ENCODE peak calls at places on chromosomes 1 and 21, in seven cellular contexts. One of them, this sample, is unnamed.

GRCh38 chr1:161827786-161828185 is 61.7 kb downstream of the ATF6 start:
- DNase-seq in posterior cingulate gyrus: no peak
- DNase-seq in NCI-H1105 treated with DMSO at 0.1 percent for 48 hours: no peak
- DNase-seq in HFFc6: peak
- DNase-seq in T-helper 9 cell: no peak
- DNase-seq in NCI-H524: no peak
- DNase-seq in psoas muscle: no peak
- DNase-seq in this sample: no peak

GRCh38 chr1:107358611-107359342 is 217.9 kb downstream of the NTNG1 start:
- DNase-seq in NCI-H524: peak
- DNase-seq in NCI-H1105 treated with DMSO at 0.1 percent for 48 hours: no peak
- DNase-seq in HFFc6: no peak
- DNase-seq in posterior cingulate gyrus: no peak
- DNase-seq in T-helper 9 cell: no peak
- DNase-seq in psoas muscle: no peak
- DNase-seq in this sample: peak

GRCh38 chr1:212514056-212514614 is 81.4 kb downstream of the NENF start:
- DNase-seq in posterior cingulate gyrus: peak
- DNase-seq in HFFc6: no peak
- DNase-seq in NCI-H524: peak
- DNase-seq in NCI-H1105 treated with DMSO at 0.1 percent for 48 hours: no peak
- DNase-seq in psoas muscle: peak
- DNase-seq in T-helper 9 cell: no peak
- DNase-seq in this sample: no peak

GRCh38 chr1:62688687-62689085 is 500 bp upstream of the DOCK7 start:
- DNase-seq in posterior cingulate gyrus: no peak
- DNase-seq in NCI-H524: peak
- DNase-seq in NCI-H1105 treated with DMSO at 0.1 percent for 48 hours: no peak
- DNase-seq in T-helper 9 cell: no peak
- DNase-seq in HFFc6: peak
- DNase-seq in psoas muscle: no peak
- DNase-seq in this sample: peak

GRCh38 chr21:43864806-43865470 is at the start of gene AGPAT3:
- DNase-seq in NCI-H1105 treated with DMSO at 0.1 percent for 48 hours: no peak
- DNase-seq in HFFc6: no peak
- DNase-seq in NCI-H524: peak
- DNase-seq in T-helper 9 cell: peak
- DNase-seq in posterior cingulate gyrus: peak
- DNase-seq in psoas muscle: peak
- DNase-seq in this sample: peak

GRCh38 chr1:246160398-246160797 is 346.7 kb downstream of the SMYD3 start:
- DNase-seq in NCI-H1105 treated with DMSO at 0.1 percent for 48 hours: no peak
- DNase-seq in psoas muscle: no peak
- DNase-seq in HFFc6: no peak
- DNase-seq in posterior cingulate gyrus: no peak
- DNase-seq in T-helper 9 cell: no peak
- DNase-seq in NCI-H524: no peak
- DNase-seq in this sample: no peak

GRCh38 chr1:212127219-212127618 is 91.7 kb downstream of the DTL start:
- DNase-seq in NCI-H1105 treated with DMSO at 0.1 percent for 48 hours: no peak
- DNase-seq in posterior cingulate gyrus: no peak
- DNase-seq in NCI-H524: no peak
- DNase-seq in T-helper 9 cell: no peak
- DNase-seq in HFFc6: no peak
- DNase-seq in psoas muscle: no peak
- DNase-seq in this sample: no peak

GRCh38 chr1:162187676-162188075 is 118.2 kb downstream of the NOS1AP start:
- DNase-seq in psoas muscle: no peak
- DNase-seq in NCI-H1105 treated with DMSO at 0.1 percent for 48 hours: no peak
- DNase-seq in HFFc6: no peak
- DNase-seq in NCI-H524: no peak
- DNase-seq in posterior cingulate gyrus: no peak
- DNase-seq in T-helper 9 cell: no peak
- DNase-seq in this sample: no peak

GRCh38 chr21:37742532-37742931 is 173.7 kb downstream of the KCNJ6 start:
- DNase-seq in T-helper 9 cell: no peak
- DNase-seq in NCI-H524: no peak
- DNase-seq in posterior cingulate gyrus: no peak
- DNase-seq in psoas muscle: no peak
- DNase-seq in HFFc6: peak
- DNase-seq in NCI-H1105 treated with DMSO at 0.1 percent for 48 hours: no peak
- DNase-seq in this sample: peak

This sample was measured in NAMALWA.